ENCODE peak calls at places on chromosomes 12 and 14, in five cellular contexts. One of them, this sample, is unnamed.

GRCh38 chr12:92438641-92439396 is 264.0 kb upstream of the PLEKHG7 start:
- DNase-seq in upper lobe of right lung: no peak
- DNase-seq in neural progenitor cell: peak
- DNase-seq in CD8-positive, alpha-beta T cell: no peak
- DNase-seq in HFFc6: no peak
- DNase-seq in this sample: no peak

GRCh38 chr12:122336015-122336946 is 70.0 kb upstream of the VPS33A start:
- DNase-seq in upper lobe of right lung: no peak
- DNase-seq in neural progenitor cell: peak
- DNase-seq in CD8-positive, alpha-beta T cell: peak
- DNase-seq in HFFc6: no peak
- DNase-seq in this sample: peak

GRCh38 chr12:43826681-43827458 is 9.0 kb upstream of the TMEM117 start:
- DNase-seq in upper lobe of right lung: no peak
- DNase-seq in neural progenitor cell: no peak
- DNase-seq in CD8-positive, alpha-beta T cell: no peak
- DNase-seq in HFFc6: peak
- DNase-seq in this sample: no peak

GRCh38 chr14:91416744-91417133 is 881 bp downstream of the CCDC88C start:
- DNase-seq in upper lobe of right lung: peak
- DNase-seq in neural progenitor cell: no peak
- DNase-seq in CD8-positive, alpha-beta T cell: no peak
- DNase-seq in HFFc6: no peak
- DNase-seq in this sample: no peak

GRCh38 chr12:100375023-100375737 is 18.3 kb downstream of the SLC17A8 start:
- DNase-seq in upper lobe of right lung: peak
- DNase-seq in neural progenitor cell: peak
- DNase-seq in CD8-positive, alpha-beta T cell: no peak
- DNase-seq in HFFc6: no peak
- DNase-seq in this sample: peak

GRCh38 chr14:68401855-68402254 is 391.0 kb downstream of the ZFP36L1 start:
- DNase-seq in upper lobe of right lung: no peak
- DNase-seq in neural progenitor cell: no peak
- DNase-seq in CD8-positive, alpha-beta T cell: no peak
- DNase-seq in HFFc6: no peak
- DNase-seq in this sample: no peak

GRCh38 chr12:19515179-19515578 is 75.9 kb downstream of the AEBP2 start:
- DNase-seq in upper lobe of right lung: no peak
- DNase-seq in neural progenitor cell: no peak
- DNase-seq in CD8-positive, alpha-beta T cell: no peak
- DNase-seq in HFFc6: no peak
- DNase-seq in this sample: no peak

GRCh38 chr14:51006781-51007211 is 62.5 kb upstream of the PYGL start:
- DNase-seq in upper lobe of right lung: no peak
- DNase-seq in neural progenitor cell: no peak
- DNase-seq in CD8-positive, alpha-beta T cell: no peak
- DNase-seq in HFFc6: peak
- DNase-seq in this sample: peak

GRCh38 chr12:45674583-45674982 is 54.9 kb upstream of the ARID2 start:
- DNase-seq in upper lobe of right lung: peak
- DNase-seq in neural progenitor cell: no peak
- DNase-seq in CD8-positive, alpha-beta T cell: no peak
- DNase-seq in HFFc6: peak
- DNase-seq in this sample: no peak

GRCh38 chr12:91326043-91327027 is 143.7 kb upstream of the DCN start:
- DNase-seq in upper lobe of right lung: no peak
- DNase-seq in neural progenitor cell: peak
- DNase-seq in CD8-positive, alpha-beta T cell: no peak
- DNase-seq in HFFc6: peak
- DNase-seq in this sample: no peak

GRCh38 chr12:121805171-121805687 is 1.4 kb downstream of the SETD1B start:
- DNase-seq in upper lobe of right lung: no peak
- DNase-seq in neural progenitor cell: peak
- DNase-seq in CD8-positive, alpha-beta T cell: no peak
- DNase-seq in HFFc6: no peak
- DNase-seq in this sample: no peak

GRCh38 chr12:110677982-110678381 is 10.9 kb downstream of the HVCN1 start:
- DNase-seq in upper lobe of right lung: no peak
- DNase-seq in neural progenitor cell: no peak
- DNase-seq in CD8-positive, alpha-beta T cell: no peak
- DNase-seq in HFFc6: no peak
- DNase-seq in this sample: no peak

GRCh38 chr12:82803201-82803600 is 116.5 kb downstream of the TMTC2 start:
- DNase-seq in upper lobe of right lung: no peak
- DNase-seq in neural progenitor cell: no peak
- DNase-seq in CD8-positive, alpha-beta T cell: no peak
- DNase-seq in HFFc6: no peak
- DNase-seq in this sample: no peak

GRCh38 chr12:6946033-6946919 is 2.5 kb downstream of the C12orf57 start:
- DNase-seq in upper lobe of right lung: peak
- DNase-seq in neural progenitor cell: peak
- DNase-seq in CD8-positive, alpha-beta T cell: no peak
- DNase-seq in HFFc6: no peak
- DNase-seq in this sample: peak

GRCh38 chr14:47150267-47150666 is 498.7 kb upstream of the RPL10L start:
- DNase-seq in upper lobe of right lung: no peak
- DNase-seq in neural progenitor cell: no peak
- DNase-seq in CD8-positive, alpha-beta T cell: no peak
- DNase-seq in HFFc6: no peak
- DNase-seq in this sample: no peak

GRCh38 chr14:53152627-53152908 is 555 bp downstream of the DDHD1 start:
- DNase-seq in upper lobe of right lung: no peak
- DNase-seq in neural progenitor cell: no peak
- DNase-seq in CD8-positive, alpha-beta T cell: no peak
- DNase-seq in HFFc6: no peak
- DNase-seq in this sample: no peak

GRCh38 chr14:32081901-32082300 is 4.8 kb downstream of the ARHGAP5 start:
- DNase-seq in upper lobe of right lung: no peak
- DNase-seq in neural progenitor cell: peak
- DNase-seq in CD8-positive, alpha-beta T cell: no peak
- DNase-seq in HFFc6: no peak
- DNase-seq in this sample: no peak

GRCh38 chr12:95790912-95791849 is 617 bp upstream of the NTN4 start:
- DNase-seq in upper lobe of right lung: peak
- DNase-seq in neural progenitor cell: peak
- DNase-seq in CD8-positive, alpha-beta T cell: no peak
- DNase-seq in HFFc6: no peak
- DNase-seq in this sample: peak

GRCh38 chr14:84591827-84592540 is 938.0 kb upstream of the FLRT2 start:
- DNase-seq in upper lobe of right lung: no peak
- DNase-seq in neural progenitor cell: no peak
- DNase-seq in CD8-positive, alpha-beta T cell: no peak
- DNase-seq in HFFc6: no peak
- DNase-seq in this sample: no peak

GRCh38 chr12:116403546-116403945 is 126.1 kb upstream of the MED13L start:
- DNase-seq in upper lobe of right lung: no peak
- DNase-seq in neural progenitor cell: no peak
- DNase-seq in CD8-positive, alpha-beta T cell: no peak
- DNase-seq in HFFc6: no peak
- DNase-seq in this sample: no peak

GRCh38 chr14:31265701-31266398 is 58.3 kb upstream of the HECTD1 start:
- DNase-seq in upper lobe of right lung: no peak
- DNase-seq in neural progenitor cell: no peak
- DNase-seq in CD8-positive, alpha-beta T cell: no peak
- DNase-seq in HFFc6: no peak
- DNase-seq in this sample: no peak

GRCh38 chr14:91575469-91576208 is 65.5 kb upstream of the PPP4R3A start:
- DNase-seq in upper lobe of right lung: no peak
- DNase-seq in neural progenitor cell: peak
- DNase-seq in CD8-positive, alpha-beta T cell: no peak
- DNase-seq in HFFc6: no peak
- DNase-seq in this sample: no peak

GRCh38 chr14:51978566-51979398 is 10.6 kb upstream of the RTRAF start:
- DNase-seq in upper lobe of right lung: peak
- DNase-seq in neural progenitor cell: peak
- DNase-seq in CD8-positive, alpha-beta T cell: peak
- DNase-seq in HFFc6: peak
- DNase-seq in this sample: peak

GRCh38 chr12:117213295-117213808 is 23.1 kb upstream of the FBXO21 start:
- DNase-seq in upper lobe of right lung: no peak
- DNase-seq in neural progenitor cell: no peak
- DNase-seq in CD8-positive, alpha-beta T cell: no peak
- DNase-seq in HFFc6: no peak
- DNase-seq in this sample: no peak

GRCh38 chr14:103453791-103454190 is 68.6 kb downstream of the MARK3 start:
- DNase-seq in upper lobe of right lung: no peak
- DNase-seq in neural progenitor cell: no peak
- DNase-seq in CD8-positive, alpha-beta T cell: no peak
- DNase-seq in HFFc6: no peak
- DNase-seq in this sample: no peak

DNA sequence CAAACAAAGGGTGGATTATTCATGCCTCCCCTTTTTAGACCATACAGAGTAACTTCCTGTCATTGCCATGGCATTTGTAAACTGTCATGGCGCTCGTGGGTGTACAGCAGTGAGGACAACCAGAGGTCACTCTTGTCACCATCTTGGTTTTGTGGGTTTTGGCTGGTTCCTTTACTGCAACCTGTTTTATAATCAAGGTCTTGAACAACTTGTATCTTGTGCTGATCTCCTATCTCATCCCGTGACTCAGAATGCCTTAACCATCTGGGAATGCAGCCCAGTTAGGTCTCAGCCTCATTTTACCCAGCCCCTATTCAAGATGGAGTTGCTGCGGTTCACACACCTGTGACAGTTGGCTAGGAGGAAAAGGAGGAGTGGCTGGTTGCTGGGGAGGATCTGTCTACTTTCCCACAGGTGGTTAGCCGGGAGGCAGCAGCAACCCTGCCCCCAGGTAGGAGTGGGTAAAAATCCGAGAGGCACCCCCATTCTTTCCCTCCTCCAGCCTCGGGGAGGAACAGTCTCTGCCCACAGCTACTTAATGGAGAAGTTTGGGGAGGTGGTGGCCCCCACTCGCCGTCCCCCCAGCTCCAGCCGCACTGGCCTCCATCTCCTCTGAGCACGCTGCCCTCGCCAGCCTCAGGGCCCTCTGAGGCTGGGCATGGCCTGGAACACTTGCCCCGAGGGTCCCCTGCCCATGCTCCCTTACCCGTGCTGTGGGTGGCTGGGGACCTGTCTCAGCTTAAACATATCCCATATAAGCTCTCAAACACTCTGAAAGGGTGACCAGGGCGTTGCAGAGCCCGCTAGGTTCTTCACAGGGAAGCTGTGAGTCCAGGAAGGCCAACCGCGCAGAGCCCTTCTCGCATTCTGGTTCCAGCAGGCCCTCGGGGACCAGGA is 41.7 kb downstream of the SMIM41 start:
- DNase-seq in upper lobe of right lung: no peak
- DNase-seq in neural progenitor cell: no peak
- DNase-seq in CD8-positive, alpha-beta T cell: no peak
- DNase-seq in HFFc6: peak
- DNase-seq in this sample: no peak
- TF ChIP-seq CTCF in upper lobe of right lung: no peak
- TF ChIP-seq CTCF in neural progenitor cell: no peak
- TF ChIP-seq CTCF in CD8-positive, alpha-beta T cell: no peak
- TF ChIP-seq CTCF in HFFc6: no peak
- TF ChIP-seq CTCF in this sample: no peak

GRCh38 chr14:94119071-94119470 is 8.5 kb downstream of the IFI27 start:
- DNase-seq in upper lobe of right lung: no peak
- DNase-seq in neural progenitor cell: no peak
- DNase-seq in CD8-positive, alpha-beta T cell: no peak
- DNase-seq in HFFc6: no peak
- DNase-seq in this sample: no peak

GRCh38 chr14:94115068-94115591 is 4.6 kb downstream of the IFI27 start:
- DNase-seq in upper lobe of right lung: no peak
- DNase-seq in neural progenitor cell: no peak
- DNase-seq in CD8-positive, alpha-beta T cell: no peak
- DNase-seq in HFFc6: no peak
- DNase-seq in this sample: no peak

GRCh38 chr14:94115631-94116030 is 5.1 kb downstream of the IFI27 start:
- DNase-seq in upper lobe of right lung: no peak
- DNase-seq in neural progenitor cell: no peak
- DNase-seq in CD8-positive, alpha-beta T cell: no peak
- DNase-seq in HFFc6: no peak
- DNase-seq in this sample: no peak

GRCh38 chr14:94116701-94117100 is 6.2 kb downstream of the IFI27 start:
- DNase-seq in upper lobe of right lung: no peak
- DNase-seq in neural progenitor cell: no peak
- DNase-seq in CD8-positive, alpha-beta T cell: no peak
- DNase-seq in HFFc6: no peak
- DNase-seq in this sample: no peak

DNA sequence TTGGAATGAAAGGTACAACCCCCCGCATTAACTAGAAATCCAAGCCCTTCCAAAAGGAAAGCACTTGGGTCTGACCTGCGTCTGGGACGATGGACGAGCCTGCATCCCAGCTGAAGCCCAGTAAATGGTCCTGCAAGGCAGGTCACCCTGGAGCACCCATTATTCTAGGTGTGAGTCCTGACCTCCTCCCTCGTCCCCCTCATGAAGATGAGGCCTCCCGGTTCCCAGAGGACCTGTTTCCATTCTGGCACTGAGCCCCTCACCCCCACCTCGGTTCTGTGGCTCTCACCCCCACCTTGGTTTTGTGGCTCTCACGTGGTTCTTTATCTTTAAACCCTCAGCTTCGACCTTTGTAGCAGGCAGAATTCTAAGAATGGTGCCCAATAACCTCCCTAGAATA is 7.3 kb downstream of the IFI27 start:
- DNase-seq in upper lobe of right lung: no peak
- DNase-seq in neural progenitor cell: no peak
- DNase-seq in CD8-positive, alpha-beta T cell: no peak
- DNase-seq in HFFc6: no peak
- DNase-seq in this sample: no peak
- TF ChIP-seq CTCF in upper lobe of right lung: no peak
- TF ChIP-seq CTCF in neural progenitor cell: no peak
- TF ChIP-seq CTCF in CD8-positive, alpha-beta T cell: no peak
- TF ChIP-seq CTCF in HFFc6: no peak
- TF ChIP-seq CTCF in this sample: no peak

GRCh38 chr12:61308220-61308619 is 952.0 kb upstream of the USP15 start:
- DNase-seq in upper lobe of right lung: no peak
- DNase-seq in neural progenitor cell: no peak
- DNase-seq in CD8-positive, alpha-beta T cell: no peak
- DNase-seq in HFFc6: no peak
- DNase-seq in this sample: no peak

GRCh38 chr12:61301817-61302216 is 958.4 kb upstream of the USP15 start:
- DNase-seq in upper lobe of right lung: no peak
- DNase-seq in neural progenitor cell: no peak
- DNase-seq in CD8-positive, alpha-beta T cell: no peak
- DNase-seq in HFFc6: no peak
- DNase-seq in this sample: no peak

GRCh38 chr12:61302282-61302681 is 957.9 kb upstream of the USP15 start:
- DNase-seq in upper lobe of right lung: no peak
- DNase-seq in neural progenitor cell: no peak
- DNase-seq in CD8-positive, alpha-beta T cell: no peak
- DNase-seq in HFFc6: no peak
- DNase-seq in this sample: no peak
- TF ChIP-seq CTCF in upper lobe of right lung: no peak
- TF ChIP-seq CTCF in neural progenitor cell: no peak
- TF ChIP-seq CTCF in CD8-positive, alpha-beta T cell: no peak
- TF ChIP-seq CTCF in HFFc6: no peak
- TF ChIP-seq CTCF in this sample: no peak

DNA sequence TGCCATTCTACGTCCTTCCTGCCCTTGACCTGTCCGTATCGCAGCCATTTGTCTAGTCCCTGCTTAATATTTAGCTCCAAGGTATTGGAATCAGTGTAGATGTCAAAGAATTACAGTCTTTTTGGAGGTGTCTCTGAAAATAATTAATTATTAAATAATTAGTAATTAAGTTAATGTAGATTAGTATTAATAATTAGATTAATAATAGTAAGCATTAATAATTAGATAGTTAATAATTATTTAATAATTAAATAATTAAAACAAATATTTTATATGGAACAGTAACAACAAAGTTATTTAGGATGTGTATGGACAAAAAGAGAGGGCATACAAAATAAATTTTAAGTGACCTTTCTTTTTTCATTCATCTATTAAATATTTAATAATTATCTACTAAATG is 639.6 kb downstream of the AACS start:
- DNase-seq in upper lobe of right lung: no peak
- DNase-seq in neural progenitor cell: no peak
- DNase-seq in CD8-positive, alpha-beta T cell: no peak
- DNase-seq in HFFc6: no peak
- DNase-seq in this sample: no peak
- TF ChIP-seq CTCF in upper lobe of right lung: no peak
- TF ChIP-seq CTCF in neural progenitor cell: no peak
- TF ChIP-seq CTCF in CD8-positive, alpha-beta T cell: no peak
- TF ChIP-seq CTCF in HFFc6: no peak
- TF ChIP-seq CTCF in this sample: no peak

This sample was measured in glutamatergic neuron.